ENCODE peak calls at places on chromosomes 11 and 22, in four cellular contexts. F is testis, W is progenitor cell of endocrine pancreas, J is fibroblast of pulmonary artery. U is an unnamed sample.

GRCh38 chr22:37485006-37485713 is 1.0 kb downstream of the MFNG start:
- DNase-seq in J (no peak), W (no peak), F (no peak), U (peak; percentile 76)

GRCh38 chr11:111510311-111510710 is 1.9 kb downstream of the BTG4 start:
- DNase-seq in F (no peak), W (no peak), J (no peak), U (no peak)

GRCh38 chr11:108142304-108142703 is 20.9 kb downstream of the ACAT1 start:
- DNase-seq in F (no peak), W (no peak), J (no peak), U (no peak)

GRCh38 chr11:126391286-126391954 is 35.9 kb downstream of the ST3GAL4 start:
- DNase-seq in J (no peak), W (no peak), F (no peak), U (no peak)

GRCh38 chr11:125398475-125398874 is 97.6 kb downstream of the FEZ1 start:
- DNase-seq in W (no peak), F (no peak), J (no peak), U (no peak)

GRCh38 chr11:117183724-117184349 is 5.3 kb downstream of the SIDT2 start:
- DNase-seq in J (no peak), F (peak; percentile 9), W (no peak), U (no peak)

GRCh38 chr11:6203327-6203726 is 2.0 kb upstream of the C11orf42 start:
- DNase-seq in F (no peak), J (no peak), W (no peak), U (no peak)

GRCh38 chr22:41062146-41062545 is 30.2 kb upstream of the EP300 start:
- DNase-seq in F (no peak), W (no peak), J (no peak), U (no peak)

GRCh38 chr11:128814856-128815705 is 52.0 kb downstream of the KCNJ1 start:
- DNase-seq in F (peak; percentile 53), J (peak; percentile 79), W (peak; percentile 16), U (no peak)

GRCh38 chr11:77353131-77353530 is 51.6 kb upstream of the GDPD4 start:
- DNase-seq in J (no peak), W (no peak), F (no peak), U (no peak)

GRCh38 chr11:46696212-46696558 is 4.2 kb downstream of the ARHGAP1 start:
- DNase-seq in F (peak; percentile 76), W (no peak), J (no peak), U (no peak)

GRCh38 chr22:37681556-37682049 is 4.5 kb upstream of the NOL12 start:
- DNase-seq in J (peak; percentile 81), W (peak; percentile 62), F (peak; percentile 80), U (peak; percentile 86)

GRCh38 chr11:112481431-112481830 is 220.8 kb upstream of the PLET1 start:
- DNase-seq in F (no peak), W (no peak), J (no peak), U (no peak)

GRCh38 chr11:6864436-6864835 is 1.6 kb downstream of the OR10A2 start:
- DNase-seq in W (no peak), F (no peak), J (peak; percentile 21), U (no peak)

GRCh38 chr11:9797300-9797699 is 133.4 kb downstream of the SWAP70 start:
- DNase-seq in J (peak; percentile 19), W (no peak), F (no peak), U (no peak)

U was measured in dermis blood vessel endothelial cell.